ENCODE peak calls at places on chromosomes 5 and 9, in seven cellular contexts. B is RWPE1; E is ELR; M is occipital lobe; Q is activated naive CD4-positive, alpha-beta T cell treated with Interleukin-2 at 50 U/mL for 16 hours; K is NCI-H1105; L is NB4. X is an unnamed sample.

GRCh38 chr5:93924628-93925027 is 183.2 kb upstream of the POU5F2 start:
- DNase-seq in B (peak), E (no peak), M (no peak), Q (no peak), K (no peak), L (no peak), X (no peak)

GRCh38 chr9:99029083-99029482 is 75.8 kb upstream of the TGFBR1 start:
- DNase-seq in B (no peak), E (no peak), M (no peak), Q (no peak), K (no peak), L (no peak), X (no peak)

GRCh38 chr5:19866088-19866446 is 121.9 kb downstream of the CDH18 start:
- DNase-seq in B (peak), E (no peak), M (no peak), Q (no peak), K (no peak), L (no peak), X (no peak)

GRCh38 chr9:130395810-130396435 is 48.8 kb upstream of the ASS1 start:
- DNase-seq in B (no peak), E (no peak), M (no peak), Q (no peak), K (no peak), L (no peak), X (no peak)

GRCh38 chr5:149345892-149346222 is 558 bp downstream of the GRPEL2 start:
- DNase-seq in B (peak), E (peak), M (no peak), Q (peak), K (no peak), L (peak), X (no peak)

GRCh38 chr9:135241381-135242380 is 154.2 kb downstream of the OLFM1 start:
- DNase-seq in B (peak), E (no peak), M (no peak), Q (no peak), K (no peak), L (no peak), X (no peak)

GRCh38 chr5:80414113-80414512 is 6.2 kb downstream of the ZFYVE16 start:
- DNase-seq in B (no peak), E (no peak), M (no peak), Q (no peak), K (no peak), L (peak), X (no peak)

GRCh38 chr5:166909926-166910325 is 1381.5 kb upstream of the WWC1 start:
- DNase-seq in B (no peak), E (no peak), M (no peak), Q (no peak), K (no peak), L (no peak), X (no peak)

GRCh38 chr5:159582756-159583523 is 252.7 kb upstream of the IL12B start:
- DNase-seq in B (peak), E (peak), M (no peak), Q (no peak), K (no peak), L (no peak), X (peak)

GRCh38 chr9:83920469-83920941 is 727 bp downstream of the KIF27 start:
- DNase-seq in B (no peak), E (peak), M (no peak), Q (no peak), K (peak), L (no peak), X (no peak)

GRCh38 chr9:126838895-126839294 is 21.5 kb upstream of the ZBTB34 start:
- DNase-seq in B (no peak), E (no peak), M (no peak), Q (no peak), K (no peak), L (no peak), X (no peak)

GRCh38 chr9:116549061-116549664 is 137.9 kb upstream of the TRIM32 start:
- DNase-seq in B (peak), E (peak), M (peak), Q (no peak), K (no peak), L (peak), X (peak)

GRCh38 chr9:92770005-92770995 is 5.7 kb upstream of the BICD2 start:
- DNase-seq in B (peak), E (no peak), M (no peak), Q (no peak), K (no peak), L (peak), X (peak)

GRCh38 chr9:78295731-78296130 is 1.2 kb upstream of the PSAT1 start:
- DNase-seq in B (no peak), E (no peak), M (no peak), Q (no peak), K (no peak), L (no peak), X (no peak)

GRCh38 chr9:136302527-136302926 is 1.4 kb downstream of the CCDC187 start:
- DNase-seq in B (no peak), E (no peak), M (no peak), Q (no peak), K (no peak), L (no peak), X (no peak)

GRCh38 chr9:74570879-74571512 is 73.9 kb downstream of the RORB start:
- DNase-seq in B (peak), E (peak), M (no peak), Q (no peak), K (peak), L (peak), X (no peak)

GRCh38 chr9:99489043-99489378 is 266.9 kb downstream of the SEC61B start:
- DNase-seq in B (peak), E (peak), M (no peak), Q (no peak), K (no peak), L (no peak), X (no peak)

GRCh38 chr5:32776203-32776602 is 65.1 kb downstream of the NPR3 start:
- DNase-seq in B (no peak), E (no peak), M (no peak), Q (no peak), K (no peak), L (no peak), X (no peak)

GRCh38 chr9:123361086-123361730 is 5.2 kb downstream of the CRB2 start:
- DNase-seq in B (no peak), E (no peak), M (no peak), Q (no peak), K (no peak), L (no peak), X (no peak)

GRCh38 chr9:136403538-136403914 is 3.6 kb upstream of the SNAPC4 start:
- DNase-seq in B (no peak), E (no peak), M (no peak), Q (peak), K (no peak), L (no peak), X (no peak)

GRCh38 chr5:122140900-122141299 is 11.6 kb downstream of the ZNF474 start:
- DNase-seq in B (no peak), E (no peak), M (no peak), Q (no peak), K (no peak), L (no peak), X (no peak)